ENCODE peak calls at places on chromosomes 7 and 10, in five cellular contexts. One of them, this sample, is unnamed.
A peak's percentile ranks its signal among the peaks of the same experiment; 100 is the strongest.

GRCh38 chr7:40598915-40599314 is 464.1 kb downstream of the SUGCT start:
- DNase-seq in neural progenitor cell: no peak
- DNase-seq in mammary epithelial cell: no peak
- DNase-seq in PC-9: no peak
- DNase-seq in fibroblast of lung: no peak
- DNase-seq in this sample: no peak

GRCh38 chr10:99832439-99832838 is 50.0 kb downstream of the ABCC2 start:
- DNase-seq in neural progenitor cell: no peak
- DNase-seq in mammary epithelial cell: no peak
- DNase-seq in PC-9: no peak
- DNase-seq in fibroblast of lung: no peak
- DNase-seq in this sample: no peak

GRCh38 chr10:117341061-117341460 is 34.2 kb downstream of the PDZD8 start:
- DNase-seq in neural progenitor cell: no peak
- DNase-seq in mammary epithelial cell: no peak
- DNase-seq in PC-9: no peak
- DNase-seq in fibroblast of lung: no peak
- DNase-seq in this sample: no peak

GRCh38 chr7:92797693-92798092 is 38.7 kb downstream of the CDK6 start:
- DNase-seq in neural progenitor cell: no peak
- DNase-seq in mammary epithelial cell: peak; percentile 69
- DNase-seq in PC-9: no peak
- DNase-seq in fibroblast of lung: peak; percentile 44
- DNase-seq in this sample: no peak

GRCh38 chr10:77836299-77836820 is 90.2 kb downstream of the DLG5 start:
- DNase-seq in neural progenitor cell: no peak
- DNase-seq in mammary epithelial cell: peak; percentile 49
- DNase-seq in PC-9: peak; percentile 54
- DNase-seq in fibroblast of lung: no peak
- DNase-seq in this sample: no peak

GRCh38 chr7:123125231-123125630 is 74.5 kb downstream of the SLC13A1 start:
- DNase-seq in neural progenitor cell: no peak
- DNase-seq in mammary epithelial cell: no peak
- DNase-seq in PC-9: no peak
- DNase-seq in fibroblast of lung: no peak
- DNase-seq in this sample: no peak

GRCh38 chr7:120933475-120933874 is 17.1 kb upstream of the ING3 start:
- DNase-seq in neural progenitor cell: no peak
- DNase-seq in mammary epithelial cell: no peak
- DNase-seq in PC-9: no peak
- DNase-seq in fibroblast of lung: no peak
- DNase-seq in this sample: no peak

GRCh38 chr10:52566471-52567246 is 205.9 kb downstream of the MBL2 start:
- DNase-seq in neural progenitor cell: peak; percentile 61
- DNase-seq in mammary epithelial cell: peak; percentile 35
- DNase-seq in PC-9: peak; percentile 25
- DNase-seq in fibroblast of lung: peak; percentile 38
- DNase-seq in this sample: no peak

GRCh38 chr10:108404155-108404554 is 1239.6 kb upstream of the SORCS1 start:
- DNase-seq in neural progenitor cell: no peak
- DNase-seq in mammary epithelial cell: no peak
- DNase-seq in PC-9: no peak
- DNase-seq in fibroblast of lung: no peak
- DNase-seq in this sample: no peak

GRCh38 chr10:27748586-27748985 is 3.0 kb upstream of the MKX start:
- DNase-seq in neural progenitor cell: no peak
- DNase-seq in mammary epithelial cell: no peak
- DNase-seq in PC-9: no peak
- DNase-seq in fibroblast of lung: no peak
- DNase-seq in this sample: no peak

GRCh38 chr10:93006435-93007039 is 54.1 kb upstream of the CYP26C1 start:
- DNase-seq in neural progenitor cell: peak; percentile 63
- DNase-seq in mammary epithelial cell: peak; percentile 35
- DNase-seq in PC-9: no peak
- DNase-seq in fibroblast of lung: peak; percentile 52
- DNase-seq in this sample: no peak

GRCh38 chr10:7986851-7987250 is 67.6 kb upstream of the GATA3 start:
- DNase-seq in neural progenitor cell: no peak
- DNase-seq in mammary epithelial cell: peak; percentile 5
- DNase-seq in PC-9: no peak
- DNase-seq in fibroblast of lung: peak; percentile 28
- DNase-seq in this sample: no peak

GRCh38 chr7:53642361-53642760 is 606.9 kb downstream of the POM121L12 start:
- DNase-seq in neural progenitor cell: no peak
- DNase-seq in mammary epithelial cell: no peak
- DNase-seq in PC-9: no peak
- DNase-seq in fibroblast of lung: peak; percentile 30
- DNase-seq in this sample: no peak

GRCh38 chr10:129513312-129513711 is 46.3 kb downstream of the MGMT start:
- DNase-seq in neural progenitor cell: no peak
- DNase-seq in mammary epithelial cell: no peak
- DNase-seq in PC-9: no peak
- DNase-seq in fibroblast of lung: no peak
- DNase-seq in this sample: no peak

GRCh38 chr7:1673581-1674102 is 3.6 kb downstream of the ELFN1 start:
- DNase-seq in neural progenitor cell: no peak
- DNase-seq in mammary epithelial cell: no peak
- DNase-seq in PC-9: no peak
- DNase-seq in fibroblast of lung: no peak
- DNase-seq in this sample: no peak

DNA sequence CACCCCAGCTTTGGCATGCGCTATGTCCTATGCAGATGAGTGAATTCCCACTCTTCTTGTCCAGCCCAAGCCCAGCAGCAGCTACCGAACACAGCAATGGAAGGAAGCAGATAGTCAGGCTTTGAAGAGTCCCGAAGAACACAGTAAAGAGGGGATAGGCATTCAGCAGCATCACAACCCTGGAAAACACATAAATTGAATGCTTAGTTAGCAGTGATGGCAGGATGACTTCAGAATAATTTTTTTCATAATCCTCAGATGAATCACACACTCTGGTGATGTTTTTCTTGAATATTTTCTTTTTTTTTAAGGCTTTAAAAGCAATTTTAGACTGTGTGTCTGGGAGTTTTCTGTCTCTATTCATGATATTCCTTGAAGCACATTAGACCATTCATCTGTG is 95.8 kb downstream of the CFAP58 start:
- DNase-seq in neural progenitor cell: peak; percentile 9
- DNase-seq in mammary epithelial cell: no peak
- DNase-seq in PC-9: no peak
- DNase-seq in fibroblast of lung: peak; percentile 73
- DNase-seq in this sample: no peak
- H2AFZ ChIP-seq in neural progenitor cell: peak overlapping the region; percentile 70
- H2AFZ ChIP-seq in mammary epithelial cell: no peak overlapping the region
- H2AFZ ChIP-seq in PC-9: no peak overlapping the region
- H2AFZ ChIP-seq in fibroblast of lung: no peak overlapping the region
- H2AFZ ChIP-seq in this sample: peak overlapping the region; percentile 29

GRCh38 chr7:156251861-156252260 is 388.7 kb upstream of the RNF32 start:
- DNase-seq in neural progenitor cell: no peak
- DNase-seq in mammary epithelial cell: no peak
- DNase-seq in PC-9: no peak
- DNase-seq in fibroblast of lung: no peak
- DNase-seq in this sample: no peak
- H2AFZ ChIP-seq in neural progenitor cell: no peak overlapping the region
- H2AFZ ChIP-seq in mammary epithelial cell: no peak overlapping the region
- H2AFZ ChIP-seq in PC-9: no peak overlapping the region
- H2AFZ ChIP-seq in fibroblast of lung: no peak overlapping the region
- H2AFZ ChIP-seq in this sample: no peak overlapping the region

GRCh38 chr10:69976795-69977546 is 75.7 kb upstream of the MACROH2A2 start:
- DNase-seq in neural progenitor cell: no peak
- DNase-seq in mammary epithelial cell: peak; percentile 21
- DNase-seq in PC-9: no peak
- DNase-seq in fibroblast of lung: no peak
- DNase-seq in this sample: no peak

GRCh38 chr10:69979177-69979576 is 73.5 kb upstream of the MACROH2A2 start:
- DNase-seq in neural progenitor cell: no peak
- DNase-seq in mammary epithelial cell: peak; percentile 23
- DNase-seq in PC-9: no peak
- DNase-seq in fibroblast of lung: no peak
- DNase-seq in this sample: no peak

GRCh38 chr10:69980672-69981071 is 72.0 kb upstream of the MACROH2A2 start:
- DNase-seq in neural progenitor cell: no peak
- DNase-seq in mammary epithelial cell: no peak
- DNase-seq in PC-9: no peak
- DNase-seq in fibroblast of lung: no peak
- DNase-seq in this sample: no peak
- H2AFZ ChIP-seq in neural progenitor cell: no peak overlapping the region
- H2AFZ ChIP-seq in mammary epithelial cell: no peak overlapping the region
- H2AFZ ChIP-seq in PC-9: no peak overlapping the region
- H2AFZ ChIP-seq in fibroblast of lung: no peak overlapping the region
- H2AFZ ChIP-seq in this sample: no peak overlapping the region

DNA sequence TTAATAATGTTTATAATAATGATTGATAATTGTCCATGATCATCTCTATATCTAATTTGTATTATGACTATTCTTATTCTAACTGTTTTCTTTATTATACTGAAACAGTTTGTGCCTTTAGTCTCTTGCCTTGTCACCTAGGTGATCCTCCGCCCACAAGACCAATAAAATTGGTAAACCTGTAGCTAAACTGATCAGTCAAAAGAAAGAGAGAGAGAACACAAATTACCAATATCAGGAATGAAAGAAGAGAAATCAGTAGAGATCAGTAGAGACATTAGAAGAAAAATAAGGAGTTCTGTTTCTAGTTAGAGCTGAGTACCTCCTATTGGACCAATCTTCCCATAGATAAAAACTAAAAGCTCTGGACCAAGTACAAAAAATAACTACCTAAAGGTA is 6.1 kb upstream of the COA1 start:
- DNase-seq in neural progenitor cell: no peak
- DNase-seq in mammary epithelial cell: no peak
- DNase-seq in PC-9: no peak
- DNase-seq in fibroblast of lung: no peak
- DNase-seq in this sample: no peak
- H2AFZ ChIP-seq in neural progenitor cell: no peak overlapping the region
- H2AFZ ChIP-seq in mammary epithelial cell: no peak overlapping the region
- H2AFZ ChIP-seq in PC-9: no peak overlapping the region
- H2AFZ ChIP-seq in fibroblast of lung: no peak overlapping the region
- H2AFZ ChIP-seq in this sample: no peak overlapping the region

DNA sequence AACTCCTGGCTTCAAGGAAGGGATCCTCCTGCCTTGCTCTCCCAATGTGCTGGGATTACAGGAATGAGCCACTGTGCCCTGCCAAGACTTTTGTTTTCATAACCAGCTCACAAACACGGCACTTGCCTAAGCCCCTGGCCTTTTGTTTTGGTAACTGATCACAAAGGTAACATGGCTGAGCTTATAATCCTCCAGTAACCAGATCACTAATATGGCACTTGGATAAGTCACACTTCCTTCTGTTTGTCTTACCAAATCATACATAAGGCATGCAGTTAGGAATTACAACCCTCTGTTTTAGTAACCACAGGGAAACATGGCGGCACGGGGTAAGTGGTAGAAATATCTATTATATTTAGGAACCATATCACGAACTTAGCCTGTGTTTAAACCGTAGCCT is 577.1 kb downstream of the CALN1 start:
- DNase-seq in neural progenitor cell: peak; percentile 19
- DNase-seq in mammary epithelial cell: no peak
- DNase-seq in PC-9: no peak
- DNase-seq in fibroblast of lung: peak; percentile 52
- DNase-seq in this sample: no peak
- H2AFZ ChIP-seq in neural progenitor cell: no peak overlapping the region
- H2AFZ ChIP-seq in mammary epithelial cell: no peak overlapping the region
- H2AFZ ChIP-seq in PC-9: no peak overlapping the region
- H2AFZ ChIP-seq in fibroblast of lung: no peak overlapping the region
- H2AFZ ChIP-seq in this sample: no peak overlapping the region

GRCh38 chr10:44382981-44383748 is 1.7 kb downstream of the CXCL12 start:
- DNase-seq in neural progenitor cell: peak; percentile 45
- DNase-seq in mammary epithelial cell: no peak
- DNase-seq in PC-9: no peak
- DNase-seq in fibroblast of lung: no peak
- DNase-seq in this sample: no peak
- H2AFZ ChIP-seq in neural progenitor cell: peak overlapping the region; percentile 76
- H2AFZ ChIP-seq in mammary epithelial cell: no peak overlapping the region
- H2AFZ ChIP-seq in PC-9: no peak overlapping the region
- H2AFZ ChIP-seq in fibroblast of lung: no peak overlapping the region
- H2AFZ ChIP-seq in this sample: no peak overlapping the region

DNA sequence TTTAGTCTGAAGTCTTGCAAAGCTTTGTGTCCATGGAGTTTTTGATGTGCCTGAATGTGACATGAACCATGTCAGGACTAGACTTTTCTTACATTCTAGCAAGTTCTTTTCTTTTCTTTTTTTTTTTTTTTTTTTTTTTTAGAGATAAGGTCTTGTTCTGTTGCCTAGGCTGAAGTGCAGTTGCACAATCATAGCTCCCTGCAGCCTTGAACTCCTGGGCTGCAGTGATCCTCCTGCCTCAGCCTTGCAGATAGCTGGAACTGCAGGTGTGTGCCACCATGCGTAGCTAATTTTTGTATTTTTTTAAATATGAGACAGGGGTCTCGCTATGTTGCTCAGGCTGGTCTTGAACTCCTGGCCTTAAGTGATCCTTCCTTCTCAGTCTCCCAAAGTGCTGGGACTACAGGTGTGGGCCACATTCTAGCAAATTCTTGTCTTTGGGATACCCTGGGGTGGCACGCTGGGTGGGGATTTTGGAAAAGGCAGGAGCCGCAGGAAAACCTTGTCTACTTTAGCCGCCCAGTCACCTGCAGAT is 152.8 kb downstream of the SVIL start:
- DNase-seq in neural progenitor cell: no peak
- DNase-seq in mammary epithelial cell: no peak
- DNase-seq in PC-9: no peak
- DNase-seq in fibroblast of lung: no peak
- DNase-seq in this sample: no peak
- H2AFZ ChIP-seq in neural progenitor cell: no peak overlapping the region
- H2AFZ ChIP-seq in mammary epithelial cell: no peak overlapping the region
- H2AFZ ChIP-seq in PC-9: no peak overlapping the region
- H2AFZ ChIP-seq in fibroblast of lung: no peak overlapping the region
- H2AFZ ChIP-seq in this sample: no peak overlapping the region

DNA sequence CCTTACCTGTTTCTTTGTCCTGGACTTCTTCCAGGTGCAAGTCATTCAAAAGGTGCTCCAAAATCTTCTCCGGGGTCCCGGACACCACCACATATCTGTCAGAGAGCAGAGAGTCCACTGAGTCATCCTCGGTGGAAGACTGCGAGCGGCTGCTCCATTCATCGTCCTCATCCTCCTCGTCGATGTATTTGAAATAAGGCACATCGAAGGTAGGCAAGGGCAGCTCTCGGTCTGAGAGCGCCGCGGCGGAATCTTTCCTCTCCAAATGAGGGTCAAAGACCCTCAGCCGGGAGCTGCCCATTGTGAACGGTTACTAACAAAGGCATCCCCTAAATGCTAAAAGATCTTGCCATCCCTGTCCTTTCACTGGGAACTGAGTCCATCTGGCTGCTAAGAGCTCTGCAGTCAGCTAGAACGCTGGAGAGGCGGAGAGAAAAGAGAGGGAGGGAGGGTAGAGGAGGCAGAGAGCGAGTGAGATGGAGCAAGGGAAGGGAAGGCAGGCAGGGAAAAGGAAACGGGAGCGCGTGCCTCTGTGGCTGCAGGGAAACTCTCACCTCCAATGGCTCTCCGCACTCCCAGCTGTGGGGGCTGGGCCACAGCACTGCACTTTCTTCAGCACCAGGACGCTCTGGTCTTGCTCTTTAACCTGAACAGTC is 163.5 kb downstream of the RAPGEF5 start:
- DNase-seq in neural progenitor cell: peak; percentile 88
- DNase-seq in mammary epithelial cell: no peak
- DNase-seq in PC-9: no peak
- DNase-seq in fibroblast of lung: peak; percentile 62
- DNase-seq in this sample: no peak
- H2AFZ ChIP-seq in neural progenitor cell: peak overlapping the region; percentile 38
- H2AFZ ChIP-seq in mammary epithelial cell: no peak overlapping the region
- H2AFZ ChIP-seq in PC-9: no peak overlapping the region
- H2AFZ ChIP-seq in fibroblast of lung: peak overlapping the region; percentile 63
- H2AFZ ChIP-seq in this sample: peak overlapping the region; percentile 45

This sample was measured in keratinocyte.